ENCODE peak calls at places on chromosomes 11 and 22, in seven cellular contexts. One of them, this sample, is unnamed.

GRCh38 chr22:39204216-39204615 is 40.6 kb downstream of the PDGFB start:
- DNase-seq in H1: no peak
- DNase-seq in mesenchymal stem cell: no peak
- DNase-seq in IMR-90: no peak
- DNase-seq in trophoblast cell: no peak
- DNase-seq in H9: peak
- DNase-seq in mesendoderm: no peak
- DNase-seq in this sample: no peak

GRCh38 chr22:47836957-47837356 is 1074.5 kb downstream of the TBC1D22A start:
- DNase-seq in H9: no peak
- DNase-seq in mesenchymal stem cell: no peak
- DNase-seq in mesendoderm: peak
- DNase-seq in IMR-90: no peak
- DNase-seq in trophoblast cell: peak
- DNase-seq in H1: no peak
- DNase-seq in this sample: no peak

GRCh38 chr11:116828632-116829524 is 829 bp upstream of the APOC3 start:
- DNase-seq in mesenchymal stem cell: no peak
- DNase-seq in H1: no peak
- DNase-seq in IMR-90: no peak
- DNase-seq in trophoblast cell: no peak
- DNase-seq in mesendoderm: peak
- DNase-seq in H9: no peak
- DNase-seq in this sample: no peak

GRCh38 chr11:95767498-95767897 is 22.1 kb downstream of the FAM76B start:
- DNase-seq in H9: no peak
- DNase-seq in IMR-90: peak
- DNase-seq in trophoblast cell: peak
- DNase-seq in mesenchymal stem cell: peak
- DNase-seq in H1: no peak
- DNase-seq in mesendoderm: no peak
- DNase-seq in this sample: no peak

GRCh38 chr11:61516675-61517516 is 8.3 kb downstream of the LRRC10B start:
- DNase-seq in mesenchymal stem cell: peak
- DNase-seq in H1: no peak
- DNase-seq in mesendoderm: peak
- DNase-seq in H9: peak
- DNase-seq in IMR-90: no peak
- DNase-seq in trophoblast cell: peak
- DNase-seq in this sample: peak

GRCh38 chr11:65309006-65309405 is 5.7 kb upstream of the CDC42EP2 start:
- DNase-seq in trophoblast cell: no peak
- DNase-seq in mesenchymal stem cell: no peak
- DNase-seq in mesendoderm: no peak
- DNase-seq in H1: no peak
- DNase-seq in IMR-90: no peak
- DNase-seq in H9: no peak
- DNase-seq in this sample: no peak

GRCh38 chr11:47271961-47272661 is 2.2 kb downstream of the MADD start:
- DNase-seq in trophoblast cell: no peak
- DNase-seq in mesendoderm: peak
- DNase-seq in mesenchymal stem cell: no peak
- DNase-seq in IMR-90: no peak
- DNase-seq in H9: no peak
- DNase-seq in H1: no peak
- DNase-seq in this sample: no peak

GRCh38 chr22:49370841-49371301 is 456.8 kb downstream of the BRD1 start:
- DNase-seq in H9: peak
- DNase-seq in IMR-90: no peak
- DNase-seq in trophoblast cell: no peak
- DNase-seq in mesenchymal stem cell: no peak
- DNase-seq in mesendoderm: no peak
- DNase-seq in H1: no peak
- DNase-seq in this sample: no peak

GRCh38 chr11:100735949-100736675 is 49.0 kb downstream of the ARHGAP42 start:
- DNase-seq in mesendoderm: peak
- DNase-seq in H9: no peak
- DNase-seq in IMR-90: peak
- DNase-seq in H1: no peak
- DNase-seq in trophoblast cell: peak
- DNase-seq in mesenchymal stem cell: peak
- DNase-seq in this sample: no peak

GRCh38 chr22:31661851-31662667 is at the start of gene PISD:
- DNase-seq in IMR-90: peak
- DNase-seq in trophoblast cell: peak
- DNase-seq in H1: peak
- DNase-seq in mesendoderm: peak
- DNase-seq in H9: peak
- DNase-seq in mesenchymal stem cell: peak
- DNase-seq in this sample: peak

GRCh38 chr22:17748555-17749353 is 25.5 kb downstream of the BID start:
- DNase-seq in IMR-90: no peak
- DNase-seq in H9: peak
- DNase-seq in mesenchymal stem cell: no peak
- DNase-seq in mesendoderm: peak
- DNase-seq in H1: peak
- DNase-seq in trophoblast cell: peak
- DNase-seq in this sample: no peak

GRCh38 chr11:1196516-1197391 is 26.1 kb upstream of the MUC5B start:
- DNase-seq in trophoblast cell: no peak
- DNase-seq in H9: peak
- DNase-seq in mesenchymal stem cell: no peak
- DNase-seq in mesendoderm: no peak
- DNase-seq in IMR-90: no peak
- DNase-seq in H1: no peak
- DNase-seq in this sample: no peak

GRCh38 chr11:119713361-119714040 is 15.5 kb downstream of the NECTIN1 start:
- DNase-seq in mesendoderm: peak
- DNase-seq in H9: no peak
- DNase-seq in IMR-90: no peak
- DNase-seq in trophoblast cell: no peak
- DNase-seq in H1: no peak
- DNase-seq in mesenchymal stem cell: no peak
- DNase-seq in this sample: no peak

GRCh38 chr11:96187779-96188624 is 155.0 kb downstream of the MAML2 start:
- DNase-seq in mesendoderm: no peak
- DNase-seq in mesenchymal stem cell: peak
- DNase-seq in trophoblast cell: peak
- DNase-seq in H1: no peak
- DNase-seq in H9: no peak
- DNase-seq in IMR-90: peak
- DNase-seq in this sample: no peak

GRCh38 chr11:10660323-10660722 is 33.2 kb downstream of the IRAG1 start:
- DNase-seq in H1: no peak
- DNase-seq in trophoblast cell: no peak
- DNase-seq in IMR-90: no peak
- DNase-seq in H9: no peak
- DNase-seq in mesenchymal stem cell: no peak
- DNase-seq in mesendoderm: no peak
- DNase-seq in this sample: no peak

GRCh38 chr22:48960981-48961655 is 866.6 kb downstream of the BRD1 start:
- DNase-seq in mesenchymal stem cell: no peak
- DNase-seq in H1: no peak
- DNase-seq in mesendoderm: peak
- DNase-seq in IMR-90: no peak
- DNase-seq in H9: peak
- DNase-seq in trophoblast cell: no peak
- DNase-seq in this sample: no peak

GRCh38 chr11:81570669-81571068 is 1163.0 kb downstream of the FAM181B start:
- DNase-seq in trophoblast cell: no peak
- DNase-seq in mesenchymal stem cell: no peak
- DNase-seq in IMR-90: no peak
- DNase-seq in mesendoderm: peak
- DNase-seq in H1: no peak
- DNase-seq in H9: no peak
- DNase-seq in this sample: no peak
- H2AK5ac ChIP-seq in trophoblast cell: no peak
- H2AK5ac ChIP-seq in mesenchymal stem cell: no peak
- H2AK5ac ChIP-seq in IMR-90: no peak
- H2AK5ac ChIP-seq in mesendoderm: no peak
- H2AK5ac ChIP-seq in H1: no peak
- H2AK5ac ChIP-seq in H9: no peak
- H2AK5ac ChIP-seq in this sample: no peak

DNA sequence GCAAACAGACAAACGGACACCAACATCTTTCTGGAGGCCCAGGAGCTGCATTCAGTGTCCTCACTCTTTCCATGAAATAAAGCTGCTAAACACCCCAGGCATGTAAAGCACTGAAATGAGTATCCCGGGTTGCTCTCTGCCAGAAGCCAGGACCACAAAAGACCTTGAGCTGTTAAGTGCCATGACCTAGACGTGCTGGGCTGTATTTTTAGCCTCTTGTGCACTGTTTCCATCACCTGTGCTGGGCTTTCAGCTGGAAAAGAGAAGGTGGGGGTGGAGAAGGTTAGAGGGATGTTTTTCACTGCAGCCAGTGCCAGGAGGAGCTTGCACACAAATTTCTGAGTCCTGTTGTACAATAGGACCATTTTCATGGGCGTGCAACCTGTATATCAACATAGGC is 3.4 kb upstream of the KREMEN1 start:
- DNase-seq in IMR-90: no peak
- DNase-seq in H9: no peak
- DNase-seq in trophoblast cell: no peak
- DNase-seq in mesendoderm: no peak
- DNase-seq in H1: no peak
- DNase-seq in mesenchymal stem cell: no peak
- DNase-seq in this sample: no peak
- H2AK5ac ChIP-seq in IMR-90: no peak
- H2AK5ac ChIP-seq in H9: no peak
- H2AK5ac ChIP-seq in trophoblast cell: no peak
- H2AK5ac ChIP-seq in mesendoderm: no peak
- H2AK5ac ChIP-seq in H1: no peak
- H2AK5ac ChIP-seq in mesenchymal stem cell: no peak
- H2AK5ac ChIP-seq in this sample: no peak

GRCh38 chr22:18906896-18907295 is 776 bp downstream of the DGCR6 start:
- DNase-seq in mesenchymal stem cell: no peak
- DNase-seq in trophoblast cell: no peak
- DNase-seq in mesendoderm: no peak
- DNase-seq in IMR-90: no peak
- DNase-seq in H1: no peak
- DNase-seq in H9: no peak
- DNase-seq in this sample: no peak
- H2AK5ac ChIP-seq in mesenchymal stem cell: no peak
- H2AK5ac ChIP-seq in trophoblast cell: no peak
- H2AK5ac ChIP-seq in mesendoderm: no peak
- H2AK5ac ChIP-seq in IMR-90: no peak
- H2AK5ac ChIP-seq in H1: no peak
- H2AK5ac ChIP-seq in H9: no peak
- H2AK5ac ChIP-seq in this sample: no peak

DNA sequence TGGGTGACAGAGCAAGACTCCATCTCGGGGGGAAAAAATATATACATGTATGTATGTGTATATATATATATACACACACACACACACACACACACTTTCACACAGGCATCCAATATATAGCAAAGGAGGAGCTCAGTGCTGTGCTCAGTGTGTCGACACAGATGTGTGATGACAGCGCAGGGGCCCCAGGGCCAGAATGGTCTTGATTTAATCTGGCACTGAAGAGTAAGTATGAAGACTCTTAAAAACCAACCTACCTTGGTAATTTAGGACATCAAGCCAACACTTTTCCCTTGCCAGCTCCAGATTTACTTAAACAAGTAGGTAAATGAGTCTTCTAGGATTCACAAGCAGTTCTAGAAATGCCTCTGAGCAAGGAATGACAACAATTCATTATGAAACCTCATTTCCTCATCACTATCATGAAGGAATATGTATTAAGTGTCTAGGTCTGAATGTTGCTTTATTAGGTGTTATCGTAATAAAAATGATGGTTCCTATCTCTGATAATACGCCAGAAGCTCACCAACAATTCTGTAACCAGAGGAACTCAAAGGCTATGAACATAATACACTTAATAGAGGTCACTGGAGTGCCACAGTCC is 71.5 kb downstream of the SGSM3 start:
- DNase-seq in mesenchymal stem cell: no peak
- DNase-seq in IMR-90: no peak
- DNase-seq in H9: no peak
- DNase-seq in H1: no peak
- DNase-seq in mesendoderm: no peak
- DNase-seq in trophoblast cell: peak
- DNase-seq in this sample: no peak
- H2AK5ac ChIP-seq in mesenchymal stem cell: no peak
- H2AK5ac ChIP-seq in IMR-90: no peak
- H2AK5ac ChIP-seq in H9: no peak
- H2AK5ac ChIP-seq in H1: no peak
- H2AK5ac ChIP-seq in mesendoderm: no peak
- H2AK5ac ChIP-seq in trophoblast cell: no peak
- H2AK5ac ChIP-seq in this sample: no peak

This sample was measured in neuronal stem cell.